ENCODE peak calls at places on chromosomes 5 and 9, in five cellular contexts. A, S, U, J and E are unnamed samples.

GRCh38 chr9:70403166-70403565 is 11.3 kb downstream of the KLF9 start:
- DNase-seq in J (no peak), U (no peak), S (no peak), A (no peak), E (no peak)

GRCh38 chr5:137141779-137142178 is 357.3 kb downstream of the SPOCK1 start:
- DNase-seq in U (no peak), J (no peak), A (no peak), S (no peak), E (no peak)

GRCh38 chr5:112318346-112318745 is 100.7 kb downstream of the EPB41L4A start:
- DNase-seq in A (no peak), U (no peak), S (no peak), J (no peak), E (no peak)

GRCh38 chr5:151079838-151080619 is 805 bp downstream of the TNIP1 start:
- DNase-seq in U (no peak), J (no peak), A (no peak), S (no peak), E (no peak)

GRCh38 chr5:79074641-79075040 is 5.1 kb downstream of the BHMT2 start:
- DNase-seq in S (no peak), U (no peak), J (no peak), A (no peak), E (no peak)

GRCh38 chr9:127539259-127539981 is 72.7 kb upstream of the STXBP1 start:
- DNase-seq in J (no peak), U (no peak), A (no peak), S (no peak), E (no peak)

GRCh38 chr5:18546570-18546969 is 912.3 kb downstream of the TAF11L14 start:
- DNase-seq in A (no peak), S (no peak), J (no peak), U (no peak), E (no peak)

GRCh38 chr5:25181249-25181648 is 536.5 kb upstream of the CDH10 start:
- DNase-seq in S (peak), J (no peak), U (no peak), A (no peak), E (no peak)

GRCh38 chr9:115008536-115008935 is 78.1 kb upstream of the TNFSF8 start:
- DNase-seq in J (no peak), U (no peak), S (peak), A (no peak), E (no peak)

GRCh38 chr9:113454914-113455761 is 8.4 kb upstream of the RGS3 start:
- DNase-seq in J (peak), S (peak), U (no peak), A (peak), E (no peak)

GRCh38 chr5:134175874-134176522 is 752 bp downstream of the SKP1 start:
- DNase-seq in U (no peak), J (peak), S (no peak), A (peak), E (no peak)

GRCh38 chr5:96256795-96257470 is 176.1 kb downstream of the PCSK1 start:
- DNase-seq in A (no peak), J (peak), S (no peak), U (no peak), E (no peak)

GRCh38 chr9:99173570-99174504 is 47.9 kb downstream of the ALG2 start:
- DNase-seq in S (no peak), U (no peak), A (no peak), J (peak), E (no peak)

GRCh38 chr5:963673-964531 is 44.7 kb upstream of the NKD2 start:
- DNase-seq in S (no peak), U (peak), A (peak), J (no peak), E (no peak)

GRCh38 chr9:70021026-70021571 is 22.5 kb upstream of the MAMDC2 start:
- DNase-seq in U (no peak), S (no peak), J (no peak), A (no peak), E (peak)

GRCh38 chr5:139523635-139524445 is 37.3 kb upstream of the UBE2D2 start:
- DNase-seq in S (peak), U (no peak), J (peak), A (no peak), E (no peak)

GRCh38 chr5:646396-647201 is 34.5 kb downstream of the CEP72 start:
- DNase-seq in J (no peak), A (peak), U (no peak), S (no peak), E (no peak)

GRCh38 chr9:85056203-85056572 is 386.7 kb downstream of the NTRK2 start:
- DNase-seq in S (no peak), A (no peak), U (no peak), J (no peak), E (no peak)

GRCh38 chr5:82348749-82349148 is 70.6 kb upstream of the RPS23 start:
- DNase-seq in U (no peak), J (no peak), A (no peak), S (no peak), E (no peak)

GRCh38 chr9:134585746-134586706 is 55.6 kb upstream of the COL5A1 start:
- DNase-seq in J (no peak), S (peak), U (no peak), A (no peak), E (no peak)

GRCh38 chr5:84213861-84214260 is 170.8 kb downstream of the EDIL3 start:
- DNase-seq in U (no peak), J (no peak), S (no peak), A (no peak), E (no peak)

GRCh38 chr5:172479034-172479783 is 24.9 kb upstream of the SH3PXD2B start:
- DNase-seq in S (peak), A (peak), J (peak), U (peak), E (peak)

GRCh38 chr9:15837079-15837679 is 284.3 kb downstream of the CCDC171 start:
- DNase-seq in A (peak), U (no peak), S (no peak), J (peak), E (no peak)

GRCh38 chr5:34591723-34592122 is 64.4 kb upstream of the RAI14 start:
- DNase-seq in A (no peak), U (no peak), S (no peak), J (no peak), E (no peak)

GRCh38 chr5:34600118-34600493 is 56.0 kb upstream of the RAI14 start:
- DNase-seq in S (no peak), J (no peak), A (no peak), U (no peak), E (no peak)

GRCh38 chr5:34598177-34598794 is 57.8 kb upstream of the RAI14 start:
- DNase-seq in U (no peak), A (no peak), S (no peak), J (peak), E (peak)

GRCh38 chr5:34599471-34600117 is 56.5 kb upstream of the RAI14 start:
- DNase-seq in U (no peak), J (peak), A (no peak), S (no peak), E (peak)

DNA sequence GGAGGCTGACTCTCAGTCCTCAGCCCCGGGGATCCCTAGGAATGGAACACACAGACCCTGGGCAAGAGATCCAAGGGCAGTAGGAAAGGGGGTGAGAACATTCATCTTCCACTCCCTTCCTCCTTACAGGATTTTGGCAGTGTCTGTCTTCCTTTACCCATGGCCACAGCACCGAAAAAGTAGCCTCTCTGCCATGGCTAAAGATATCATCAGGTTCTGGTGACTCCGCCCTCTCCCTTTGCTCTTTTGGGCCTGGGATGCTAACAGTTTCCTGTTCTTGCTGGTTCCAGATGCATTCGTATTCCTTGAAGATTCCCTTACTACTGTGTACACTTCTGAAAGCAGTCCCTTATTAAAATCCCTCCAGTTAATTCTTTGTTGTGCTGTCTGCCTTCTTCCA is 59.1 kb upstream of the RAI14 start:
- DNase-seq in U (no peak), S (no peak), A (no peak), J (no peak), E (no peak)
- H3K27ac ChIP-seq in U (no peak), S (peak), A (no peak), J (no peak), E (no peak)

GRCh38 chr5:38422622-38423021 is 133.8 kb downstream of the LIFR start:
- DNase-seq in S (no peak), U (no peak), J (no peak), A (no peak), E (no peak)

GRCh38 chr5:38420691-38421395 is 135.6 kb downstream of the LIFR start:
- DNase-seq in S (peak), A (peak), U (no peak), J (peak), E (peak)

GRCh38 chr5:38423536-38424178 is 132.8 kb downstream of the LIFR start:
- DNase-seq in A (no peak), J (no peak), U (no peak), S (no peak), E (no peak)

GRCh38 chr5:38417658-38418017 is 138.8 kb downstream of the LIFR start:
- DNase-seq in J (no peak), A (no peak), U (no peak), S (no peak), E (no peak)

DNA sequence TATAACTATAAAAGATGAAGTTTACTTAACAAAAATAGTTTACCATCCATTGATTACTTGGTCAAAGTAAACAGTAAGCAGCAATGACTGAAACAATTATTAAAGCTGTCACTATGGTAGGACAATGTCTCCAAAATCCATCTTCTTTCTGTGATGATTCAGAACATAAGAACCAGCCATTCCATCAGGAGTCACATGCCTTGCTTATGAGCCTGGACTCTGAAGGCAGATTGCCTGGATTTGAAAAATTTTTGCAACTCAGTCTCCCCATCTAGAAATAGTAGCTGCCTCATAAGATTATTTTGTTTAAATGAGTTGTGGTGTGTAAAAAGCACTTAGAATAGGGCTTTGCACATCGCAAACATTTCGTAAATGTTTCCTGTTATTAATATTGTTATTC is 136.2 kb downstream of the LIFR start:
- DNase-seq in A (no peak), S (no peak), J (no peak), U (no peak), E (no peak)
- H3K27ac ChIP-seq in A (no peak), S (no peak), J (no peak), U (no peak), E (no peak)

GRCh38 chr5:76029739-76030138 is 53.4 kb upstream of the SV2C start:
- DNase-seq in S (no peak), J (no peak), A (no peak), U (no peak), E (no peak)

GRCh38 chr5:76022611-76023010 is 60.6 kb upstream of the SV2C start:
- DNase-seq in A (no peak), S (no peak), U (no peak), J (no peak), E (no peak)

GRCh38 chr5:76030343-76030742 is 52.8 kb upstream of the SV2C start:
- DNase-seq in A (no peak), J (no peak), U (no peak), S (no peak), E (no peak)

GRCh38 chr5:76025069-76025468 is 58.1 kb upstream of the SV2C start:
- DNase-seq in A (no peak), S (no peak), J (no peak), U (no peak), E (no peak)

DNA sequence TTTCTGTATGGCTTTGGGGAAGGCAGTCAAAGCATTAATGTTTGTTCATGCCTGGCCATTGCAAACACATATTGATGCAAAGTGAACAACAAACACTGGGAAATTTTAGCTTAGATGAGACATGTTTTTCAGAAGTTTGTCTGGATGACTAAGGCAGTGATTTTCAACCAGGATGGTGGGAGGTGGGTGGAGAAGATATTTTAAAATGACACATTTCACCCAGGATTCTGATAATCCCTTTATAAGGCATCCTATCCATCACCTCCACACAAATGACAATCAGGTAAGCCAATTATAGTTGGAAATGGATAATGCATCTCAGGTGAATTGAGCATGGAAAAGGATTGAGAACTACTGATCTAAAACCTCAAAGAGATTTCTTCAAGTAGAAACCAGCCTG is 57.4 kb upstream of the SV2C start:
- DNase-seq in A (no peak), J (no peak), S (no peak), U (no peak), E (no peak)
- H3K27ac ChIP-seq in A (no peak), J (no peak), S (no peak), U (no peak), E (no peak)

GRCh38 chr5:74055446-74056097 is 429.6 kb downstream of the ARHGEF28 start:
- DNase-seq in A (no peak), U (no peak), J (no peak), S (peak), E (no peak)
- H3K27ac ChIP-seq in A (peak), U (no peak), J (no peak), S (peak), E (no peak)

DNA sequence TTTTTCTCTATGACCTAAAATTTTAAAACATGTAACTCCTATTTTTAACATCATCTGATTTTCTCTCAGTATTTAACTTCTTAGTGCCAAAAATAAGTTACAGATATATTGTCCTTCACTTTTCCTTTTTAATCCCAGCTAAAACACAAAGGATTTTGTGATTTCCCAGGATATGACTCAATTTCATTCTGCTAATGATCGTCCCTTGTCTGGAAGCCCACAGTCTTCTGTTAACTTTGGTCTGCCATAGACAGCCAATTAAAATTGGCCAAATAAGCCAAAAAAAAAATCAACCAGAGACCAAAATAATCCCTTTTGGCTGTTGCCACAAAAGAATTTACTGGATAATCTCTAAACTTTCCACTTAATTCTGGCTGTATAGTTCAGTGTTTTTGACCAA is 124.5 kb upstream of the FST start:
- DNase-seq in J (no peak), U (no peak), A (no peak), S (no peak), E (no peak)
- H3K27ac ChIP-seq in J (no peak), U (no peak), A (peak), S (no peak), E (peak)